ENCODE peak calls at places on chromosomes 4 and X, in seven cellular contexts. C, H, Z, Q, D, S and P are unnamed samples.

GRCh38 chrX:80285131-80285773 is 135.0 kb upstream of the TENT5D start:
- DNase-seq in S (peak), H (peak), Z (peak), C (peak), Q (peak), D (peak), P (peak)

GRCh38 chr4:8922481-8922880 is 50.8 kb upstream of the HMX1 start:
- DNase-seq in S (no peak), C (no peak), H (no peak), D (no peak), Z (no peak), Q (no peak), P (no peak)

GRCh38 chrX:12956704-12957541 is 18.0 kb upstream of the TMSB4X start:
- DNase-seq in Q (peak), C (no peak), Z (no peak), H (peak), S (no peak), D (no peak), P (peak)

GRCh38 chr4:105122334-105122733 is 24.3 kb upstream of the TET2 start:
- DNase-seq in D (no peak), Z (peak), S (peak), C (peak), H (no peak), Q (peak), P (no peak)

GRCh38 chr4:81040175-81040659 is 9.7 kb downstream of the BMP3 start:
- DNase-seq in H (peak), Z (peak), D (no peak), C (no peak), Q (peak), S (no peak), P (peak)

GRCh38 chr4:156977435-156978160 is 6.0 kb upstream of the PDGFC start:
- DNase-seq in Z (peak), D (no peak), H (peak), Q (no peak), C (no peak), S (no peak), P (peak)

GRCh38 chrX:123171781-123172180 is 12.3 kb upstream of the GRIA3 start:
- DNase-seq in Z (no peak), H (no peak), S (no peak), Q (no peak), D (no peak), C (no peak), P (peak)

GRCh38 chr4:139761461-139761860 is 95.8 kb downstream of the MGST2 start:
- DNase-seq in D (no peak), Q (peak), C (no peak), H (peak), Z (peak), S (no peak), P (peak)

GRCh38 chr4:3286335-3287175 is 6.3 kb upstream of the RGS12 start:
- DNase-seq in Q (no peak), C (no peak), S (peak), Z (peak), H (no peak), D (no peak), P (no peak)

GRCh38 chrX:120244395-120244734 is 6.2 kb upstream of the ZBTB33 start:
- DNase-seq in Z (no peak), S (no peak), H (no peak), C (no peak), Q (no peak), D (no peak), P (no peak)

GRCh38 chr4:28225005-28225404 is 1364.4 kb downstream of the STIM2 start:
- DNase-seq in C (peak), S (peak), Z (no peak), D (peak), Q (peak), H (peak), P (peak)

GRCh38 chr4:109930872-109931271 is 18.2 kb downstream of the EGF start:
- DNase-seq in Q (no peak), C (no peak), Z (no peak), H (no peak), D (no peak), S (no peak), P (no peak)

GRCh38 chr4:184104419-184105101 is 113.1 kb downstream of the ENPP6 start:
- DNase-seq in Z (no peak), D (no peak), Q (no peak), C (no peak), S (no peak), H (no peak), P (no peak)

GRCh38 chrX:15854080-15854655 is 445 bp downstream of the AP1S2 start:
- DNase-seq in H (no peak), Z (peak), D (no peak), Q (peak), S (peak), C (peak), P (peak)

GRCh38 chr4:2500547-2500946 is 31.6 kb downstream of the RNF4 start:
- DNase-seq in D (no peak), Z (no peak), Q (no peak), H (peak), C (no peak), S (no peak), P (no peak)

GRCh38 chrX:112545051-112545450 is 134.7 kb downstream of the LHFPL1 start:
- DNase-seq in Q (no peak), D (no peak), S (no peak), H (peak), Z (peak), C (no peak), P (no peak)

GRCh38 chrX:121365572-121366161 is 318.3 kb downstream of the GLUD2 start:
- DNase-seq in S (no peak), Z (peak), H (no peak), C (no peak), Q (peak), D (no peak), P (no peak)

GRCh38 chr4:89538886-89539285 is 231.3 kb upstream of the GPRIN3 start:
- DNase-seq in H (peak), Q (no peak), Z (no peak), S (no peak), C (no peak), D (no peak), P (peak)

GRCh38 chr4:65831828-65832227 is 161.5 kb upstream of the EPHA5 start:
- DNase-seq in C (no peak), H (no peak), Q (no peak), Z (no peak), S (no peak), D (no peak), P (no peak)

GRCh38 chr4:89939994-89940393 is 45.3 kb downstream of the MMRN1 start:
- DNase-seq in S (no peak), H (no peak), Z (no peak), D (no peak), Q (no peak), C (no peak), P (peak)

GRCh38 chr4:112185740-112186670 is 40.8 kb downstream of the FAM241A start:
- DNase-seq in Q (peak), S (no peak), C (no peak), D (no peak), H (no peak), Z (peak), P (no peak)

GRCh38 chr4:2256781-2257191 is 5.1 kb downstream of the MXD4 start:
- DNase-seq in C (no peak), Q (no peak), H (no peak), D (no peak), Z (no peak), S (no peak), P (no peak)

GRCh38 chr4:133151301-133151680 is 2.2 kb downstream of the PCDH10 start:
- DNase-seq in Z (no peak), Q (peak), C (no peak), H (no peak), D (no peak), S (no peak), P (peak)

GRCh38 chr4:104093247-104093646 is 373.5 kb upstream of the TACR3 start:
- DNase-seq in H (no peak), S (no peak), D (no peak), Q (no peak), C (no peak), Z (no peak), P (no peak)

GRCh38 chr4:92988301-92988700 is 684.5 kb downstream of the GRID2 start:
- DNase-seq in Q (no peak), H (no peak), C (no peak), Z (no peak), S (no peak), D (no peak), P (peak)

GRCh38 chr4:94256833-94257232 is 49.2 kb downstream of the SMARCAD1 start:
- DNase-seq in H (peak), Q (peak), C (no peak), D (no peak), S (no peak), Z (peak), P (peak)

GRCh38 chr4:168585168-168586091 is 88.6 kb downstream of the PALLD start:
- DNase-seq in Q (peak), H (peak), Z (peak), S (peak), C (peak), D (peak), P (peak)

GRCh38 chrX:148562846-148563245 is 62.4 kb downstream of the AFF2 start:
- DNase-seq in C (no peak), Z (no peak), S (no peak), Q (no peak), H (no peak), D (no peak), P (no peak)

GRCh38 chr4:8830056-8830455 is 41.6 kb downstream of the HMX1 start:
- DNase-seq in H (no peak), D (no peak), S (no peak), C (no peak), Q (no peak), Z (no peak), P (no peak)

GRCh38 chrX:17634542-17635207 is 102.6 kb upstream of the SCML1 start:
- DNase-seq in S (no peak), D (no peak), Q (no peak), Z (no peak), C (no peak), H (no peak), P (no peak)

GRCh38 chrX:113384628-113385027 is 544.0 kb upstream of the AMOT start:
- DNase-seq in Q (no peak), H (peak), D (no peak), S (no peak), C (no peak), Z (peak), P (peak)

GRCh38 chr4:38753021-38753806 is 29.6 kb downstream of the TLR10 start:
- DNase-seq in Q (peak), H (peak), D (peak), C (peak), Z (peak), S (peak), P (peak)

GRCh38 chrX:86935988-86936387 is 581.6 kb upstream of the KLHL4 start:
- DNase-seq in Z (no peak), S (no peak), H (no peak), C (no peak), D (no peak), Q (no peak), P (no peak)

GRCh38 chrX:150889131-150889530 is 9.3 kb downstream of the CD99L2 start:
- DNase-seq in Z (no peak), S (no peak), H (no peak), D (no peak), C (no peak), Q (no peak), P (no peak)

GRCh38 chrX:40368611-40369061 is 212.1 kb upstream of the ATP6AP2 start:
- DNase-seq in Z (no peak), H (no peak), C (no peak), D (no peak), Q (peak), S (no peak), P (no peak)
- H4K8ac ChIP-seq in Z (no peak), H (no peak), C (no peak), D (no peak), Q (no peak), S (no peak), P (no peak)

DNA sequence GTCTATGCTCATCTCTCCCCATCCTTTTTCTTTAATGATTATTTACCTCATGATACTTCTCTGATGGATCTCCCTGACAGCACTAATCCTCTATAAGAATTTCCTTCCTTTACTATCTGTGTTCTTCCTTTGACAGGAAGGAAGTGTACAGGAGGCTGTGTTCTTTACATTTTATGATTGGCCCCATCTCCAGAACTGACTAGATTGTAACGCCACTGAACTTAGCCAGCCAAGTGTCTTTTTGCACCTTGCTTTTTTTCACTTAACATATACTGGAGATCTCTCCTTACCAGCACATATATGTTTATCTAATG is 3.9 kb upstream of the WWC2 start:
- DNase-seq in Q (no peak), S (no peak), D (no peak), Z (no peak), H (no peak), C (no peak), P (no peak)
- H4K8ac ChIP-seq in Q (no peak), S (no peak), D (no peak), Z (no peak), H (no peak), C (no peak), P (no peak)

GRCh38 chr4:54428940-54429339 is 199.8 kb downstream of the PDGFRA start:
- DNase-seq in Q (no peak), Z (no peak), C (no peak), D (no peak), H (no peak), S (no peak), P (no peak)

GRCh38 chr4:54427826-54428225 is 198.7 kb downstream of the PDGFRA start:
- DNase-seq in Q (no peak), S (no peak), C (no peak), Z (no peak), D (no peak), H (no peak), P (no peak)

GRCh38 chr4:54433686-54434085 is 204.6 kb downstream of the PDGFRA start:
- DNase-seq in H (peak), C (no peak), Q (peak), D (no peak), S (peak), Z (peak), P (peak)
- H4K8ac ChIP-seq in H (no peak), C (no peak), Q (no peak), D (no peak), S (no peak), Z (no peak), P (no peak)

GRCh38 chr4:142040043-142040442 is 403.7 kb downstream of the IL15 start:
- DNase-seq in Z (no peak), D (no peak), S (peak), Q (peak), C (no peak), H (no peak), P (no peak)

GRCh38 chr4:142044271-142044670 is 407.9 kb downstream of the IL15 start:
- DNase-seq in C (no peak), H (peak), Z (no peak), Q (peak), D (no peak), S (no peak), P (no peak)

GRCh38 chr4:142045996-142046395 is 409.6 kb downstream of the IL15 start:
- DNase-seq in C (no peak), Q (no peak), D (no peak), H (no peak), S (no peak), Z (no peak), P (no peak)

GRCh38 chr4:142043509-142043908 is 407.1 kb downstream of the IL15 start:
- DNase-seq in Z (no peak), S (no peak), H (peak), Q (no peak), D (no peak), C (no peak), P (peak)

DNA sequence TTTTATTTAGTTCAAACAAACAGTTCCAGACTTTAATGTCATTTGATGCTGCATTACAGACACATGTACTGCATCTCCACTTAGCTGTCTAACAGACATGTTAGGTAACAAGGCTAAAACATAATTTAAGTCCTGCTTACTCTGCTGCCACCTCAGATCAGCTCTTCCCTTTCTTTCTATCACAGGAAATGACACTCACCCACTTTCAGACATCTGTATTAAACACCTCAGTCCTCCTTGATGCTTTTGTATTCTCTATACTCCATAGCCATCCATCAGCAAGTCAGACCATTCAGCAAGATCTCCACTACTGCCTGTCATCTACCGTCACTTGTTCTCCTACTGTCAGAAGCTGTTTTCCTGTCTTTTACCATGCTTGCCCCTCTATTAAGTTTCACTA is 405.4 kb downstream of the IL15 start:
- DNase-seq in S (no peak), C (no peak), D (no peak), H (no peak), Q (no peak), Z (no peak), P (no peak)
- H4K8ac ChIP-seq in S (no peak), C (no peak), D (no peak), H (peak), Q (no peak), Z (no peak), P (no peak)

GRCh38 chr4:186078977-186079697 is 10.2 kb downstream of the TLR3 start:
- DNase-seq in D (no peak), H (no peak), Z (peak), Q (peak), C (no peak), S (peak), P (no peak)
- H4K8ac ChIP-seq in D (no peak), H (no peak), Z (peak), Q (no peak), C (no peak), S (no peak), P (no peak)

GRCh38 chrX:38805294-38806053 is 4.2 kb downstream of the MID1IP1 start:
- DNase-seq in S (peak), D (no peak), Z (peak), Q (peak), C (no peak), H (peak), P (peak)
- H4K8ac ChIP-seq in S (no peak), D (peak), Z (peak), Q (no peak), C (no peak), H (peak), P (peak)

DNA sequence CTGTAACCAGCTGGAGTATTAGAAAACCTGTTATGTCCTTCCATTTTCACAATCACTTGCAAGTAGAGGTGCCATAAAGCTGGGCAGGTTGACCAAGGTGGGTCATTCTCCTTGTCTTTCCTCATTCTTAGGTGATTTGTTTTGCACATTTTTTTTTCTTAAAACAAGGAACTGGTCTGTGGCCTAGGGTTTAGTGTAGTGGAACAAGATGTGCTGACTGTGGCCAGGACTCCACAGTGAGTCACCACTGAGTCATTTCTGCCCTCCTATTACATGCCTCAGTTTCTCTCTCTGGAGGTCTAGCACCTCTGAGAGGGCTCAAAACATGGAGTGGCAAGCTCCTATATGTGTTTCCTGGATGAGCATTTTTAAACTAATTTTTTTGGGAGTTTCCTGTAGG is 355.9 kb downstream of the GPM6A start:
- DNase-seq in S (no peak), H (no peak), D (no peak), C (no peak), Z (peak), Q (no peak), P (no peak)
- H4K8ac ChIP-seq in S (no peak), H (no peak), D (no peak), C (no peak), Z (no peak), Q (no peak), P (no peak)

DNA sequence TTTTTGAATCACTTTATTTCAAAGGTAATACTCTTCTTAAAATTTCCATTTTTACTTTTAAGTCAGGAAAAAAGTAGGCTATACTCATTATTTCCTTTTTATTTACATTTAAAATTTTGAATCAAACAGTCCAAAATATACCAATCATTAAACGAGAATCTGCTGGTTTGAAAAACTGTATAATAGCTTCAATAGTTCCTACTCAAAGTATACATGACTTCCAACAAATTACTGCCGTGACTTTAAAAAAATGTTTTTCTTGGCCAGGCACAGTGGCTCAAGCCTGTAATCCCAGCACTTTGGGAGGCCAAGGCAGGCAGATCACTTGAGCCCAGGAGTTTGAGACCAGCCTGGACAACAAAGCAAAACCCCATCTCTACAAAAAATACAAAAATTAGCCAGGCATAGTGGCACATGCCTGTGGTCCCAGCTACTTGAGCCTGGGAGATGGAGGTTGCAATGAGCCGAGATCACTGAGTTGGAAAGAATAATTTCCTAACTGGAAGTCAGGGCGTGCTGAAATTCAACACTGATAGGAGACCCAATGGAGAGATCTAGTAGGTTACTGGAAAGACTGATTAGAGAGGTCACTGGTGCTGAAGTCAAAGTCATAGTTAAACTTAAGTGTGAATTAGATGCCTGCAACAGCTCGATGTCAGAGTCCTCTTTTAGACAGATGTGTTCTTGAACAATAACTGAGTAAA is 9.0 kb downstream of the KLHL8 start:
- DNase-seq in C (no peak), H (no peak), S (no peak), D (no peak), Q (no peak), Z (no peak), P (no peak)
- H4K8ac ChIP-seq in C (no peak), H (no peak), S (no peak), D (no peak), Q (no peak), Z (no peak), P (no peak)

GRCh38 chr4:158722917-158723793 is at the start of gene PPID:
- DNase-seq in Z (peak), D (peak), Q (peak), H (peak), C (peak), S (peak), P (peak)
- H4K8ac ChIP-seq in Z (peak), D (peak), Q (peak), H (peak), C (no peak), S (no peak), P (peak)